ENCODE peak calls at places on chromosomes 2 and 18, in six cellular contexts. N is RWPE2, V is dorsolateral prefrontal cortex, J is Peyer's patch, A is left ventricle myocardium inferior, O is neural progenitor cell. D is an unnamed sample.

GRCh38 chr18:57533399-57533884 is 53.1 kb downstream of the FECH start:
- DNase-seq in N (no peak), V (no peak), J (no peak), A (no peak), O (peak), D (peak)

GRCh38 chr2:189702071-189702470 is 27.6 kb downstream of the ANKAR start:
- DNase-seq in N (no peak), V (no peak), J (no peak), A (no peak), O (no peak), D (no peak)

GRCh38 chr2:174014021-174014698 is 49.0 kb upstream of the SP3 start:
- DNase-seq in N (no peak), V (no peak), J (no peak), A (no peak), O (no peak), D (no peak)

GRCh38 chr2:19802088-19802806 is 99.5 kb downstream of the TTC32 start:
- DNase-seq in N (no peak), V (no peak), J (no peak), A (no peak), O (no peak), D (no peak)

GRCh38 chr18:70422061-70422965 is 133.5 kb downstream of the SOCS6 start:
- DNase-seq in N (peak), V (no peak), J (no peak), A (peak), O (no peak), D (no peak)

GRCh38 chr2:240347949-240348500 is 87.4 kb upstream of the GPC1 start:
- DNase-seq in N (no peak), V (no peak), J (no peak), A (no peak), O (no peak), D (no peak)

GRCh38 chr18:21960189-21960588 is 209.2 kb upstream of the GATA6 start:
- DNase-seq in N (no peak), V (no peak), J (no peak), A (no peak), O (no peak), D (no peak)

GRCh38 chr2:163753721-163754120 is 17.9 kb upstream of the FIGN start:
- DNase-seq in N (no peak), V (no peak), J (no peak), A (no peak), O (no peak), D (no peak)

GRCh38 chr2:144137705-144138428 is 382.1 kb downstream of the ZEB2 start:
- DNase-seq in N (no peak), V (no peak), J (no peak), A (no peak), O (peak), D (no peak)

DNA sequence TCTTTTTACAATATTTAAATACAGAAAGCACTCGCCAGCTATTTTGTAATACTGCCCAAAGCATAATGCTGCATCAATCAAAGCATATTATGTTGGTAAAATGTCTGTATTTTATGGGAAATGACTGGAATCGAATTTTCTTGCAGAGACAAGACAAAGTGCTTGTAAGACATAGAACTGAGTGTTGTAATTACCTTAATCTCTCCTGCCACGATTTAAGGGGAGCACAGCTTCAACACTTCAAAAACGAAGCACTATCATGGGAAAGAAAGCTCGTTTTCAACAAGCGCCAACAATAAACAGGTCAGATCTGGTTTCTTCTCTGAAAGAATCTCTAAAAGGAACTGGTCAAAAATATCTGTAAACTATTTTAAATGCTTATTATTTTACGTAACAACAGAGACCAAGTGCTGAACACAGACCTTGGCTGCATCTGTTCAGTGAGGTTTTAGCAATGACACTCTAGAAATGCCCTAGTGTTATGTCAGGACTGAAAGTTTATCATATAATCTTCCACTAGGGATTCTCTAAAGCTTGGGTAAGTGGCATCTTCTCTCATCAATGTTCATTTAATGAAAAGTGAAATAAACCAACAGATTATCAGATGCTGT is 19.0 kb downstream of the RND3 start:
- DNase-seq in N (no peak), V (no peak), J (no peak), A (no peak), O (no peak), D (no peak)
- TF ChIP-seq CTCF in N (no peak), V (no peak), J (no peak), A (no peak), O (no peak), D (no peak)

DNA sequence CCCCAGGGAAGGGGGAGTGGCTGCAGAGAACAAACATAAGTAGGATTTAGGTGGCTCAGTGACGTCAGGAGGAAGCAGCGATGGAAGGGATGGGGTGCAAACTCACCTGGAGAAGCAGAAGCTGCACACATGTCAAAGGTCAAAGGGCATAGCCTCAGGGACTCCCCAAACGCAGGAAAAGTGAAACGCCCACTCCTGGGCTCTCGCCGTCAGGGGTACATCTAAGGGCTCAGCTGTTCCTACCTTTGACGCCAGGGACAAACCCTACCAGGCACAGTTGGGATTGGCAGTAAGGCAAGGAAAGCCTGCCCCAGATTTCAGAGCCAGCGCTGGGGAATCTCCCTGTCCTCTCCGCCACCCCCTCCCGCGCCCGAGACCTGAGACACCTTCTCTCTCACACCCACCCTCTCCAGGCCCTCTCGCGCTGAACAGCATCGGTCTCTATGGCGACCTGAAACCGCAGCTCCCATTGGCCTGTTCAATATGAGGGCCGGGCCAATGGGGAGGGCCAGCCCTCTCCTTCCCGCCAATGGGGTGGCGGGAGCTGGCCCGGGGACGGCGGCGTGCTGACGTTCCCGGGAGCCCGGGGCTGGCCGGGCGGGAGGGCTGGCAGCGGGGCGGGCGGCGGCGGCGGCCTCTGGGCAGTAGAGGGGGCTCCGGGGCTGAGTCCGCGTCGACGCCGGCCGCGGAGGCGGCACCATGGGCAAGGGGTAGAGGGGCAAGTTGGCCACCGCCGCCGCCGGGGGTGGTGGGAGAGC is at the start of the genes CCDC148 and PKP4:
- DNase-seq in N (peak), V (peak), J (peak), A (peak), O (peak), D (peak)
- TF ChIP-seq CTCF in N (no peak), V (no peak), J (no peak), A (peak), O (peak), D (no peak)

DNA sequence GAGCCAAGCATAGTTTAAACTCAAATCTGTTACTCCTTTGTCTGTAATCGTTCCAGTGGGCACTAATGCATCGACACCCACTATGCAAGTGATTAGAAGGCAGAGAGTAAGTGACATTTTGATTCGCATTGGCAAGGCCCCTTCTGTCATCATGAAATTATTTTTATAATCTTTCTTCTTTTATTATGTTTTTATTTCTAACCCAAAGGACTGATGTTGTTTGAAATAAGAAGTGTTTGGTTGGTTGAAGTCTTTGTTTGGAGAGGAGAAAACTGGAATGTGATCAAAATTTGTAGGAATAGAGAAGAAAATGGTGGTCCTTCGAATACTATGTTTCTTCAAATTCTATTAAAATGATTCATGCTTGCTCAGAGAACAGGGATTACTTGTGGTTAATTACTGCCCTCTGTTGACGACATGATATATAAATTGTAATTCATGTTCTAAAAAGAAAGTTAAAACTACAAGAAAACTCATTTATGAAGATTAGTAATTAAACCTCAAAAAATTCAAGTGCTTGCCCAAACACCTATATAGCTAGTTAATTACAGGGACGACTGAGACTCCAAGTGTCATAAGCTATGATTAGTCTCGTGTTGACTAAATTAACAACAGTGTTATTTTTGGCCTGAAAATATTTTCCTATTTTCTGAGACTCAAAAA is 26.4 kb upstream of the TFPI start:
- DNase-seq in N (no peak), V (no peak), J (no peak), A (no peak), O (peak), D (no peak)
- TF ChIP-seq CTCF in N (peak), V (peak), J (no peak), A (peak), O (peak), D (peak)

GRCh38 chr2:211035548-211036185 is 479.3 kb downstream of the CPS1 start:
- DNase-seq in N (no peak), V (no peak), J (no peak), A (no peak), O (peak), D (peak)

GRCh38 chr2:211027976-211028375 is 471.6 kb downstream of the CPS1 start:
- DNase-seq in N (no peak), V (no peak), J (no peak), A (no peak), O (no peak), D (no peak)

DNA sequence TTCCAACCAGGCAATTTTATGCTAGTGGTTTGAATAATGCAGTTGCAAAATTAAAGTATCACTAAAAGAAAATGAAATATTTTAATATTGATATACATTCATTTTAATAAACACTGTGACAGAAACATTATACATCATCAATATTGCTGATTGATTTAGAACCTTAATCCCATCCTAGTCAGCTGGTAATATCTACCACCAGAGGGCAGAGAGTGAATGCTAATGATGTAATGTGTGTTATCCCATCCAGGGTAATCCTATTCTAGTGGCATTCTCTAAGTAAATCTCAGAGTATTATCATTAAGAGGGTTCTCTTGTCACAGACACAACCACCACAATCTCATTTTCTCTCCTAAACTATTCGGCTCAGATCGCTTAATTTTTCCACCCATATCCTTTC is 477.4 kb downstream of the CPS1 start:
- DNase-seq in N (no peak), V (no peak), J (no peak), A (no peak), O (peak), D (no peak)
- TF ChIP-seq CTCF in N (peak), V (peak), J (no peak), A (peak), O (peak), D (peak)

DNA sequence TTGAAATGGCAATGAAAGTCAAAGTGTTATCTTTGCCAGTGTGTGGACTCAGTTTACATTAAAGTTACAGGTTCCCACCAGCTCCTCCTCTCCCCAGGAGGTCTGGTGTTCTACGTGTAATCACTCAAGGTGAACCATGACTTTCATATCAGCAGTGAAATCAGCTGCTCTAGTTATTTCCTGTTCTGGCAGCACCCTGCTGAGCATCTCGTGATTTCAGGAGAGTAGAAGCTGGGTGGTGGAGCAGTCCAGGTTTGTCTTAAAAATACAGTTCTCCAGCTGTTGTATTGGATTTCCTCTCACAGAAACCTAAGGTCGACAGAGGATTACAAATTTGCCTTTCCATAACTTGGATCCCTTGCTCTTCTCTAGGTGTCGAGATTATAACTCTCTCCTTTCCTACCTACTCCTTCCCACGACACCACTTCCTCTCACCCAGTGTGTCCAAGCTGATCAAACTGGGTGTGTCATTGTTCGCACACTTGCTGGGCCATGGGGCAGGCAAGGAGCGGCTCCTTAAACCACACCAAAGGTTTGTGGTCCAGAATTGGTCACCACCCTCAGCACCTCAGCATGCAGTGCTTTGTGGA is 13.0 kb upstream of the ARHGAP25 start:
- DNase-seq in N (no peak), V (no peak), J (peak), A (no peak), O (no peak), D (no peak)
- TF ChIP-seq CTCF in N (no peak), V (no peak), J (no peak), A (no peak), O (no peak), D (no peak)

DNA sequence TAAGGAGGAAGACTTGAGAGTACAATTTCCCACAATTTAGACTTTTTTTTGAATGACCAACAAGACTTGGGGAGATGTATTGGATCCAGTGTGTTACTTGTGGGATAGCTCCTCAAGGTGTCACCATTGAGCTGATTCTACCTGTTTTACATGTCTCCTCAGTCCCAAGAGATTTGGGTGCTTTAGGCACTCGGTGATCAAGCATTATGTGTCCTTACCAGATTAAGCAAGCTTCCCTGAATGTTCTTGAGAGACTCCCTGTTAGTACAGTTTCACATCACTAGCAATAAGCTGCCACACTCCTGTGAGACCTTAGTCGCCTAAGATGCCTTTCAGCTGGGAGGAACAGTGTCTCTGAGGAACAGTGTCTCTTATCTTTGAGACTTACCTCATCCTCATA is 384.3 kb upstream of the SYT4 start:
- DNase-seq in N (no peak), V (no peak), J (no peak), A (no peak), O (peak), D (no peak)
- TF ChIP-seq CTCF in N (peak), V (no peak), J (no peak), A (peak), O (peak), D (peak)

GRCh38 chr18:13681701-13682100 is 44.7 kb downstream of the FAM210A start:
- DNase-seq in N (no peak), V (no peak), J (no peak), A (no peak), O (no peak), D (no peak)

GRCh38 chr18:13684546-13684945 is 41.8 kb downstream of the FAM210A start:
- DNase-seq in N (no peak), V (no peak), J (no peak), A (no peak), O (no peak), D (no peak)

GRCh38 chr18:13676499-13676898 is 49.9 kb downstream of the FAM210A start:
- DNase-seq in N (no peak), V (no peak), J (no peak), A (no peak), O (no peak), D (no peak)

DNA sequence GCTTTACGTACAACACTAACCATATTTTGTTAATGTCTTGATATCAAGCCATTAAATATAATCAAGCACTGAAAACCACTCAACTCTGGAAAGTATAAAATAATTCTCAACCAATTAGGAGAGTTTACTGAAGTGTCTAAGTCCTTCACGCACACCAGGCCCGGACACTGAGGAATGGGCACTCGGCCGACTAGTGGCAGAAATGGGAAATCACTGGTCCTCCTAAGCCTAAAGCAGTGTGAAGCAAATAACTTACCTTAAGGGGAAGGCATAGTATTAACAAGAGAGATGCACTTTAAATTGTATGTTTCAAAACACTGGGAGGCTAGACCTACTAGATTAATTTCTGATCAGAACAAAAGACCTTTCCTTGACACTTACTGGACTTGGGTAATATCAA is 45.7 kb downstream of the FAM210A start:
- DNase-seq in N (no peak), V (no peak), J (no peak), A (peak), O (peak), D (peak)
- TF ChIP-seq CTCF in N (peak), V (peak), J (no peak), A (peak), O (peak), D (peak)

D was measured in neural crest cell.